ENCODE peak calls at places on chromosomes 7 and 10, in eight cellular contexts. M, Y, B, C, J, O, Z and I are unnamed samples.

GRCh38 chr10:75263806-75264205 is 28.0 kb upstream of the COMTD1 start:
- DNase-seq in M (peak), Y (no peak), B (no peak), C (no peak), J (no peak), O (no peak), Z (no peak), I (no peak)

GRCh38 chr7:97025983-97026704 is 1.5 kb upstream of the DLX5 start:
- DNase-seq in M (peak), Y (no peak), B (no peak), C (no peak), J (no peak), O (no peak), Z (no peak), I (no peak)

GRCh38 chr10:34008641-34009040 is 674.2 kb upstream of the NRP1 start:
- DNase-seq in M (no peak), Y (no peak), B (no peak), C (no peak), J (no peak), O (no peak), Z (no peak), I (no peak)

GRCh38 chr10:116014326-116014725 is 258.7 kb downstream of the GFRA1 start:
- DNase-seq in M (no peak), Y (no peak), B (no peak), C (no peak), J (no peak), O (no peak), Z (no peak), I (no peak)

GRCh38 chr7:97342512-97342911 is 225.0 kb downstream of the SDHAF3 start:
- DNase-seq in M (no peak), Y (no peak), B (no peak), C (no peak), J (no peak), O (no peak), Z (no peak), I (no peak)

GRCh38 chr7:150937848-150938561 is 40.1 kb downstream of the KCNH2 start:
- DNase-seq in M (no peak), Y (no peak), B (peak), C (peak), J (peak), O (no peak), Z (no peak), I (peak)

GRCh38 chr7:55237156-55237721 is 127.9 kb upstream of the LANCL2 start:
- DNase-seq in M (no peak), Y (no peak), B (no peak), C (no peak), J (no peak), O (no peak), Z (no peak), I (no peak)

GRCh38 chr10:52632591-52632990 is 140.0 kb downstream of the MBL2 start:
- DNase-seq in M (no peak), Y (no peak), B (no peak), C (no peak), J (no peak), O (no peak), Z (no peak), I (no peak)

GRCh38 chr7:108142675-108143259 is 12.6 kb upstream of the LAMB4 start:
- DNase-seq in M (no peak), Y (no peak), B (no peak), C (no peak), J (no peak), O (no peak), Z (no peak), I (no peak)

GRCh38 chr7:105364748-105365147 is 24.0 kb downstream of the SRPK2 start:
- DNase-seq in M (no peak), Y (no peak), B (peak), C (no peak), J (no peak), O (no peak), Z (no peak), I (no peak)

GRCh38 chr7:31603076-31603475 is 83.9 kb upstream of the PPP1R17 start:
- DNase-seq in M (no peak), Y (no peak), B (no peak), C (peak), J (peak), O (no peak), Z (no peak), I (no peak)

GRCh38 chr7:147492621-147493020 is 1097.9 kb upstream of the C7orf33 start:
- DNase-seq in M (no peak), Y (no peak), B (peak), C (peak), J (peak), O (no peak), Z (no peak), I (peak)

GRCh38 chr7:93115796-93116195 is 2.0 kb downstream of the SAMD9 start:
- DNase-seq in M (no peak), Y (peak), B (peak), C (peak), J (peak), O (no peak), Z (no peak), I (peak)

GRCh38 chr7:20330176-20330796 is 414 bp upstream of the ITGB8 start:
- DNase-seq in M (peak), Y (peak), B (peak), C (peak), J (peak), O (peak), Z (peak), I (peak)

GRCh38 chr10:108095932-108096925 is 931.7 kb upstream of the SORCS1 start:
- DNase-seq in M (no peak), Y (no peak), B (no peak), C (peak), J (no peak), O (no peak), Z (no peak), I (no peak)

GRCh38 chr10:113854019-113854756 is at the start of the genes DCLRE1A and NHLRC2:
- DNase-seq in M (peak), Y (no peak), B (peak), C (peak), J (peak), O (peak), Z (peak), I (peak)

GRCh38 chr7:51141451-51141971 is 175.1 kb downstream of the COBL start:
- DNase-seq in M (no peak), Y (no peak), B (peak), C (peak), J (peak), O (no peak), Z (no peak), I (peak)

GRCh38 chr10:101063548-101064414 is 2.0 kb downstream of the KAZALD1 start:
- DNase-seq in M (no peak), Y (no peak), B (no peak), C (no peak), J (no peak), O (no peak), Z (no peak), I (no peak)

GRCh38 chr7:1260236-1260635 is 27.6 kb downstream of the UNCX start:
- DNase-seq in M (no peak), Y (no peak), B (no peak), C (no peak), J (no peak), O (no peak), Z (no peak), I (no peak)

GRCh38 chr10:35950221-35950620 is 308.1 kb upstream of the FZD8 start:
- DNase-seq in M (no peak), Y (no peak), B (no peak), C (no peak), J (no peak), O (no peak), Z (no peak), I (no peak)

GRCh38 chr10:90865400-90865799 is 6.4 kb upstream of the RPP30 start:
- DNase-seq in M (no peak), Y (no peak), B (peak), C (no peak), J (no peak), O (no peak), Z (no peak), I (peak)

GRCh38 chr10:75367098-75367497 is 34.5 kb downstream of the ZNF503 start:
- DNase-seq in M (no peak), Y (no peak), B (no peak), C (no peak), J (no peak), O (no peak), Z (no peak), I (no peak)

GRCh38 chr10:17659328-17659727 is 15.4 kb downstream of the STAM start:
- DNase-seq in M (no peak), Y (no peak), B (no peak), C (no peak), J (no peak), O (no peak), Z (no peak), I (no peak)

GRCh38 chr10:129131439-129132122 is 335.5 kb upstream of the MGMT start:
- DNase-seq in M (no peak), Y (no peak), B (no peak), C (no peak), J (no peak), O (no peak), Z (no peak), I (no peak)

GRCh38 chr7:66896441-66896840 is 24.6 kb upstream of the TMEM248 start:
- DNase-seq in M (no peak), Y (no peak), B (no peak), C (peak), J (peak), O (no peak), Z (no peak), I (no peak)

GRCh38 chr7:132275811-132276210 is 300.5 kb downstream of the PLXNA4 start:
- DNase-seq in M (no peak), Y (no peak), B (no peak), C (no peak), J (no peak), O (no peak), Z (no peak), I (no peak)

GRCh38 chr10:117666965-117667364 is 124.4 kb downstream of the EMX2 start:
- DNase-seq in M (no peak), Y (no peak), B (no peak), C (no peak), J (no peak), O (no peak), Z (peak), I (no peak)

GRCh38 chr7:141738592-141739013 is 445 bp downstream of the SSBP1 start:
- DNase-seq in M (no peak), Y (no peak), B (no peak), C (peak), J (no peak), O (no peak), Z (no peak), I (no peak)

GRCh38 chr7:157893535-157894044 is 556.8 kb downstream of the DNAJB6 start:
- DNase-seq in M (no peak), Y (no peak), B (no peak), C (no peak), J (no peak), O (no peak), Z (no peak), I (no peak)

GRCh38 chr7:112266141-112266540 is 59.6 kb downstream of the ZNF277 start:
- DNase-seq in M (no peak), Y (no peak), B (no peak), C (no peak), J (no peak), O (no peak), Z (no peak), I (no peak)

GRCh38 chr7:47049234-47049774 is 532.6 kb downstream of the TNS3 start:
- DNase-seq in M (no peak), Y (no peak), B (no peak), C (no peak), J (no peak), O (no peak), Z (no peak), I (no peak)

GRCh38 chr7:35251606-35252310 is 2.1 kb downstream of the TBX20 start:
- DNase-seq in M (no peak), Y (no peak), B (peak), C (no peak), J (no peak), O (no peak), Z (no peak), I (no peak)

GRCh38 chr10:27742195-27742925 is 3.3 kb downstream of the MKX start:
- DNase-seq in M (peak), Y (no peak), B (peak), C (peak), J (peak), O (peak), Z (peak), I (peak)
- TF ChIP-seq CTCF in M (peak), Y (peak), B (peak), C (peak), J (peak), O (peak), Z (peak), I (peak)

GRCh38 chr10:14953452-14954000 is 370 bp downstream of the DCLRE1C start:
- DNase-seq in M (peak), Y (no peak), B (peak), C (peak), J (peak), O (no peak), Z (no peak), I (peak)

GRCh38 chr10:14954001-14954770 is at the start of gene DCLRE1C:
- DNase-seq in M (peak), Y (peak), B (peak), C (peak), J (peak), O (peak), Z (peak), I (peak)

GRCh38 chr10:14952851-14953451 is 945 bp downstream of the DCLRE1C start:
- DNase-seq in M (no peak), Y (no peak), B (no peak), C (peak), J (no peak), O (no peak), Z (no peak), I (peak)

GRCh38 chr10:14958872-14959220 is 342 bp upstream of the MEIG1 start:
- DNase-seq in M (no peak), Y (no peak), B (no peak), C (no peak), J (no peak), O (no peak), Z (no peak), I (no peak)

DNA sequence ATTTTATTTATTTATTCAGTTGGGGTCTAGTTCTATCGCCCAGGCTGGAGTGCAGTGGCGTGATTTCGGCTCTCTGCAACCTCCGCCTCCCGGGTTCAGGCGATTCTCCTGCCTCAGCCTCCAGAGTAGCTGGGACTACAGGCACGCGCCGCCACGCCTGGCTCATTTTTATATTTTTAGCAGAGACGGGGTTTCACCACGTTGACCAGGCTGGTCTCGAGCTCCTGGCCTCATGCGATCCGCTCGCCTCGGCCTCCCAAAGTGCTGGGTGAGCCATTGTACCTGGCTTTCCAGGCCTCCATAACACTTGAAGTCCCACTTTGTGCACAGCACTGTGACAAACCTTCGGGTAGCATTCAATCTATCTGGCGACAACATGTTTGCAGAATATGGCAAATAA is 1.0 kb upstream of the DCLRE1C start:
- DNase-seq in M (no peak), Y (no peak), B (no peak), C (no peak), J (no peak), O (no peak), Z (no peak), I (no peak)
- H3K4me3 ChIP-seq in M (no peak), Y (no peak), B (no peak), C (peak), J (peak), O (no peak), Z (no peak), I (peak)

DNA sequence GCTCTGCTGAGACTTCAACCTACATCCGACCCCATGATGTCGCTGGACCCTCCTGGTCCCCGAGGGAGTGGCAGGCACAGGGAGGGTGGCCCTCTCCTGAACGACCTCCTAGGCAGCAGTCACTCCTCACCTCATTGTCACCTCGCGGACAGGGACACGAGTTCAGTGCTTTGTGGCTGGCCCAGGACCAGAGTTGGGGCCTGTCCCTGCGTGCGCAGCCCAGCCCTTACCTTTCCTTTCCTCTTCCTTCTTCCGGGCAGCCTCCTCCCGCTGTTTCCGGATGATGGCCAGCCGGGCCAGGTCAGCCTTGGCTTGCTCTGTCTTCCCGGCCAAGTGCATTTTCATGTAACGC is 10.8 kb downstream of the PDAP1 start:
- DNase-seq in M (no peak), Y (no peak), B (no peak), C (no peak), J (no peak), O (no peak), Z (no peak), I (no peak)
- TF ChIP-seq CTCF in M (no peak), Y (no peak), B (no peak), C (no peak), J (no peak), O (no peak), Z (no peak), I (no peak)

GRCh38 chr10:132452651-132453469 is 55.9 kb downstream of the PWWP2B start:
- DNase-seq in M (peak), Y (no peak), B (peak), C (peak), J (peak), O (peak), Z (no peak), I (peak)
- H3K4me3 ChIP-seq in M (no peak), Y (no peak), B (no peak), C (peak), J (no peak), O (no peak), Z (peak), I (peak)

GRCh38 chr10:31318854-31319601 is at the start of gene ZEB1:
- DNase-seq in M (peak), Y (peak), B (peak), C (peak), J (peak), O (peak), Z (peak), I (peak)

GRCh38 chr10:31320598-31321211 is 1.7 kb downstream of the ZEB1 start:
- DNase-seq in M (peak), Y (no peak), B (peak), C (peak), J (peak), O (no peak), Z (peak), I (peak)

GRCh38 chr10:31320179-31320597 is 1.2 kb downstream of the ZEB1 start:
- DNase-seq in M (peak), Y (no peak), B (peak), C (peak), J (peak), O (no peak), Z (peak), I (no peak)

GRCh38 chr10:31318382-31318853 is 598 bp upstream of the ZEB1 start:
- DNase-seq in M (no peak), Y (no peak), B (peak), C (peak), J (peak), O (peak), Z (peak), I (peak)

GRCh38 chr10:31319602-31320178 is 674 bp downstream of the ZEB1 start:
- DNase-seq in M (no peak), Y (no peak), B (no peak), C (no peak), J (no peak), O (no peak), Z (no peak), I (no peak)
- TF ChIP-seq CTCF in M (no peak), Y (no peak), B (no peak), C (no peak), J (no peak), O (no peak), Z (no peak), I (no peak)

DNA sequence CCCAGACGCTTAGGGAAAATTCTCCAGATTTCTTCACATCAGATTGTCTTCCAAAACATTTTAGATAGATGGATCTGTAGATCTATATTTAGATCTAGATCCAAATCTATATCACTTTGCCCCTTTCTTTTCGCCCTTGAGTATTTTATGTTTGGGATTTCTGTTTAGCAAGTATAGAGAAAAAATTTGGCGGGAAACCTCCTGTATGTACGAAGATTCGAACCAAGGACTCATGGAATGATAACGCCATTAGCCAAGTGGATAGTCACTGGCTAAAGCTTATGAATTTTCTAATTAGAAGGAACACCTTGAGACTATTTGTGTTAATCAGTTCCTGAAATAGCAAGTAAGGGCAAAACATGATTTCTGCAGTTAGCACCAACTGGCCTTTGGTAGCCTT is 1.2 kb downstream of the THNSL1 start:
- DNase-seq in M (no peak), Y (no peak), B (no peak), C (no peak), J (no peak), O (no peak), Z (no peak), I (no peak)
- H3K4me3 ChIP-seq in M (no peak), Y (no peak), B (no peak), C (peak), J (peak), O (peak), Z (no peak), I (peak)